ENCODE peak calls at places on chromosomes 5 and 9, in five cellular contexts. J is prostate gland, Z is Peyer's patch, V is IMR-90, G is heart left ventricle. U is an unnamed sample.
A peak's percentile ranks its signal among the peaks of the same experiment; 100 is the strongest.

GRCh38 chr5:43997647-43998251 is 391.5 kb downstream of the FGF10 start:
- DNase-seq in V (peak; percentile 70), J (no peak), G (no peak), Z (no peak), U (no peak)

GRCh38 chr9:117747571-117747970 is 43.4 kb downstream of the TLR4 start:
- DNase-seq in G (no peak), V (no peak), J (peak; percentile 41), Z (no peak), U (no peak)

GRCh38 chr5:3269400-3270169 is 326.0 kb upstream of the IRX1 start:
- DNase-seq in Z (no peak), J (peak; percentile 1), V (no peak), G (no peak), U (no peak)

GRCh38 chr5:97164846-97165245 is 18.2 kb downstream of the RIOK2 start:
- DNase-seq in Z (no peak), V (peak; percentile 50), G (no peak), J (no peak), U (no peak)

GRCh38 chr5:74063346-74063745 is 437.4 kb downstream of the ARHGEF28 start:
- DNase-seq in Z (no peak), J (no peak), V (no peak), G (no peak), U (no peak)

GRCh38 chr5:60497706-60498500 is 202.1 kb downstream of the DEPDC1B start:
- DNase-seq in Z (no peak), V (peak; percentile 62), J (no peak), G (no peak), U (no peak)

GRCh38 chr5:52809884-52810283 is 22.2 kb downstream of the ITGA1 start:
- DNase-seq in G (no peak), V (peak; percentile 62), Z (no peak), J (no peak), U (no peak)

GRCh38 chr5:137395011-137395755 is 103.9 kb downstream of the SPOCK1 start:
- DNase-seq in V (peak; percentile 26), Z (no peak), J (no peak), G (no peak), U (no peak)

GRCh38 chr5:150358261-150359095 is 981 bp downstream of the TCOF1 start:
- DNase-seq in G (no peak), Z (no peak), V (peak; percentile 9), J (no peak), U (no peak)

GRCh38 chr5:136054133-136054996 is 25.6 kb downstream of the TGFBI start:
- DNase-seq in V (peak; percentile 49), J (no peak), G (no peak), Z (no peak), U (peak; percentile 14)

GRCh38 chr9:120484162-120484561 is 95.8 kb downstream of the CDK5RAP2 start:
- DNase-seq in J (no peak), Z (no peak), V (no peak), G (no peak), U (no peak)

GRCh38 chr9:93059097-93059959 is 827 bp downstream of the SUSD3 start:
- DNase-seq in G (no peak), Z (no peak), V (no peak), J (no peak), U (peak; percentile 89)

GRCh38 chr5:138180183-138180782 is 1.4 kb downstream of the KIF20A start:
- DNase-seq in Z (no peak), V (peak; percentile 64), G (no peak), J (no peak), U (no peak)

GRCh38 chr9:95762322-95762721 is 113.2 kb upstream of the ERCC6L2 start:
- DNase-seq in Z (no peak), V (no peak), J (no peak), G (no peak), U (no peak)

GRCh38 chr5:119583684-119584083 is 45.7 kb upstream of the FAM170A start:
- DNase-seq in V (no peak), J (no peak), Z (no peak), G (no peak), U (no peak)

GRCh38 chr5:97022898-97023297 is 87.0 kb downstream of the LNPEP start:
- DNase-seq in V (no peak), Z (no peak), J (no peak), G (no peak), U (no peak)

GRCh38 chr5:126468091-126468490 is 44.9 kb downstream of the GRAMD2B start:
- DNase-seq in Z (no peak), V (no peak), J (no peak), G (no peak), U (no peak)

GRCh38 chr9:37031081-37031480 is 3.0 kb downstream of the PAX5 start:
- DNase-seq in Z (no peak), G (no peak), V (no peak), J (no peak), U (no peak)

GRCh38 chr9:111598730-111599091 is 736 bp downstream of the PTGR1 start:
- DNase-seq in Z (no peak), V (peak; percentile 62), J (peak; percentile 50), G (peak; percentile 42), U (no peak)

DNA sequence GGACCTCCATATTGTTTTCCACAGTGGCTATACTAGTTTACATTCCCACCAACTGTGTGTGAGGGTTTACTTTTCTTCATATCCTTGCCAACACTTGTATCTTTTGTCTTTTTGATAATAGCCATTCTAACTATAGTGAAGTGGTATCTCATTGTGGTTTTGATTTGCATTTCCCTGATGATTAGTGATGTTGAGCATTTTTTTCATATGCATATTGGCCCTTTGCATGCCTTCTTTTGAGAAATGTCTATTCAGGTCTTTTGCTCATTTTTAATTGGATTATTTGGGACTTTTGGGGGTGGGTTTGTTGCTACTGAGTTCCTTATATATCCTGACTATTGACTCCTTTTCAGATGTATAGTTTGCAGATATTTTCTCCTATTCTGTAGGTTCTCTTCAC is 44.4 kb downstream of the FEM1C start:
- DNase-seq in V (no peak), G (no peak), J (no peak), Z (no peak), U (no peak)
- TF ChIP-seq POLR2A in V (no peak), G (no peak), J (no peak), Z (no peak), U (no peak)

GRCh38 chr9:121981118-121981883 is 111.8 kb downstream of the TTLL11 start:
- DNase-seq in V (no peak), G (no peak), J (no peak), Z (no peak), U (no peak)

GRCh38 chr9:121984726-121985402 is 108.2 kb downstream of the TTLL11 start:
- DNase-seq in V (peak; percentile 91), G (no peak), J (no peak), Z (no peak), U (no peak)

GRCh38 chr9:121987312-121987711 is 105.8 kb downstream of the TTLL11 start:
- DNase-seq in Z (no peak), J (no peak), V (no peak), G (no peak), U (no peak)

GRCh38 chr9:121989010-121989409 is 104.1 kb downstream of the TTLL11 start:
- DNase-seq in V (peak; percentile 39), Z (no peak), J (no peak), G (peak; percentile 47), U (no peak)

DNA sequence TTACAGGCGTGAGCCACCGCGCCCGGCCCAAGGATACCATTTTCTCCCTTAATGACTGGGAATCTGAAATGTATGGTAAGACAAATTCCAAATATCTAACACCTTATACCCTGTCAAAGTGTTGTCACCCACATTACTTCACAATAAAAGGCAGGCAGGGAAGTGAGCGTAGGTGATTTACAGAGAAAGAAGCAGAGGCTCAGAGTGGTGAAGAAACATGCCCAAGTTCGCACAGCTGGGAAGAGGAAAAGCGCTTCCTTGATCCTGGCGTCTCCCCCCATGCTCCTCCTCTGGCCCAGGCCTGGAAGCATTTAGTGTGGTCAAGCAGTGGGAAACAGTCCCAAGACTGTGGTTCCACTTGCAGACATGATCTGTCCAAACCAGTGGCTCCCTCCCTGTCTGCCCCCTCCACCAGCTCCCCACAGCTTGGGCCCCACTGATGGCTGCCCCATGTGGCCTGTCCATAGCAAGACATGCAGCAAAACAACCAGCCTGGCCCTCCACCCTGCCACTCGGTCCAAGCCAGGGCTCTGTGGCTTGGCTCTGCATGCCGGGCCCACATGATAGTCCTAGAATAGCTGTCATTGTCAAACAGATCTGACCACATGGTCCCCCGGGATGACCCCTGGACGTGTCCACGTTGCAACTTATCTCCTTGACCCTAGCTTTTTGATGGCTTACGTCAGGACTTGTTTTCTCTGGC is 107.2 kb downstream of the TTLL11 start:
- DNase-seq in Z (no peak), G (peak; percentile 84), J (no peak), V (no peak), U (no peak)
- H3K4me1 ChIP-seq in Z (no peaks in the 10 kb centered on the region), G (no peaks in the 10 kb centered on the region), J (no peaks in the 10 kb centered on the region), V (peaks cover 9% of the 10 kb centered on the region), U (no peaks in the 10 kb centered on the region)

GRCh38 chr9:126915281-126915816 is 767 bp downstream of the RALGPS1 start:
- DNase-seq in V (no peak), J (peak; percentile 77), G (no peak), Z (peak; percentile 94), U (peak; percentile 91)

GRCh38 chr9:126915846-126916543 is 1.4 kb downstream of the RALGPS1 start:
- DNase-seq in Z (peak; percentile 70), V (no peak), J (peak; percentile 23), G (no peak), U (peak; percentile 30)

GRCh38 chr9:126919193-126919592 is 4.6 kb downstream of the RALGPS1 start:
- DNase-seq in G (no peak), V (no peak), Z (no peak), J (no peak), U (no peak)

GRCh38 chr9:126916909-126917308 is 2.3 kb downstream of the RALGPS1 start:
- DNase-seq in Z (no peak), V (no peak), J (no peak), G (no peak), U (peak; percentile 18)

DNA sequence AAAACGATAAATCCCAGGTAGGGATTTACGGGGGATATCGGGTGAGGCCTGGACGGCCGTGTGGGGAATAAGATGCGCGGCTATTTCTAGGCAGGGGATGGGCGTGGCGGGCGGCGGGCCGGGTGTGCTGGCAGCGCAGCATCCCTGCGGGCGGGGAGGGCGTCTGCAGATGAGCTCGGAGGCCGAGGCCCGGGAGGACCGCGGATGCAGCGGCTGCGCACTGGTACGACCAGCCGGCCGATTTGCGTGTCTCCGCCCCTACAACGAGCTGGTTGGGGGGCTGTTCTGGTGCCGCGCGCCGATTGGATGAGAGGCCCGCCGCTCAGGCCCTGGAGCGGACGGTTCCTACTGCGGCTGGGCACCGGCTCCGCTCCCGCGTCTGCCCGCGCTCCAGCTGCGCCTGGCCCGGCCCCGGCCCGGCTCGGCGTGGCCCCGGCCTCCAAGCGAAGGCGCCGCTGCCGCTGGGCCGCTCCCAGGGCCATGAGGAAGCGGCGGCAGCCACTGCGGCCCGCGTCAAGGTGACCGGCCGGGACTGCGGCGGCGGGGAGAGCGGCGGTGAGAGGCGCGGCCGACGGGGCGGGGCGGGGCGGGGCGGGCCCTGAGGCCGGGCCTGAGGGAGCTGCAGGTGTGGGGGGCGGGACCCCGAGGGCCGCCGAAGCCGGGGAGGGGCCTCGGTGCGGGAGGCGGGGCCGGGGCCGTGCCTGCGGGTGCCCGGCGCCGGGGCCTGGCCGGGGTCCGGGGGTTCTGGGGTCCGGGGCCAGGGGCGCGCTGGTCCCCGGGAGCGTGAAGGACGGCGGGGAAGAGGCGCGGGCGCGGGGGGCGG is at the start of gene RALGPS1:
- DNase-seq in J (peak; percentile 95), V (peak; percentile 94), Z (peak; percentile 97), G (peak; percentile 98), U (peak; percentile 98)
- TF ChIP-seq POLR2A in J (peak; percentile 21), V (no peak), Z (no peak), G (peak; percentile 70), U (no peak)

DNA sequence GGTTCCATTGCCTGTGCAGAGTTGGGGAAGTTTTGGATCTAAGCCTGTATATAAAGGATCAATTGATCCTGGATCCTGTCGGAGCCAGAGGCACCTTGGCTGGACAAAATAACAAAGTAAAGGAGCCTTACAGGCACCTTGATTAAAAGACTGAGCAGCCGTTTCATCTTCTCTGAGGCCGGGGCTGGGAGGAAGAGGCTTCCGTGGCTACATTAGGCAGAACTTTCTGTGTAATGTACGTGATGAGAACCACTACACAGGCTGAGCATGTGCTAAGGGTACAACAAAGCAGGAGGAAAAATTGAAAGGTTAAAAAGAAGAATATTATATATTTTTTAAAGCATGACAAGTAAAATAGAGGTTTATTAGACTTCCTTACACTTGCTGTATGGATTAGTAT is 37.0 kb downstream of the IL31RA start:
- DNase-seq in J (no peak), Z (no peak), G (no peak), V (no peak), U (no peak)
- H3K4me1 ChIP-seq in J (no peaks in the 10 kb centered on the region), Z (no peaks in the 10 kb centered on the region), G (no peaks in the 10 kb centered on the region), V (peaks cover 3% of the 10 kb centered on the region), U (no peaks in the 10 kb centered on the region)

U was measured in spleen.